ENCODE peak calls at places on chromosome 20, in seven cellular contexts. D is NCI-H1436; T is stimulated activated CD8-positive, alpha-beta memory T cell treated with anti-CD3 and anti-CD28 coated beads, Interleukin-2, amount 100 ng/mL, for 1 hour; F is uterus; J is RCC 7860; R is astrocyte of the spinal cord; W is psoas muscle. C is an unnamed sample.

GRCh38 chr20:10731190-10731955 is 57.6 kb upstream of the JAG1 start:
- DNase-seq in J (peak), R (no peak), T (no peak), W (no peak), F (no peak), D (no peak), C (no peak)

GRCh38 chr20:9794831-9795230 is 44.0 kb downstream of the PAK5 start:
- DNase-seq in R (no peak), J (no peak), T (no peak), D (no peak), W (no peak), F (no peak), C (no peak)

GRCh38 chr20:18623156-18623555 is 35.3 kb downstream of the DTD1 start:
- DNase-seq in D (no peak), R (no peak), T (no peak), F (no peak), J (no peak), W (no peak), C (no peak)

GRCh38 chr20:7989379-7989778 is 30.2 kb downstream of the TMX4 start:
- DNase-seq in D (no peak), R (no peak), T (no peak), W (no peak), F (no peak), J (no peak), C (no peak)

GRCh38 chr20:59823860-59824259 is 109.6 kb downstream of the SYCP2 start:
- DNase-seq in R (no peak), D (no peak), J (no peak), T (no peak), F (no peak), W (no peak), C (no peak)

GRCh38 chr20:1672728-1673127 is 15.1 kb upstream of the SIRPG start:
- DNase-seq in W (no peak), D (no peak), T (no peak), F (no peak), J (no peak), R (no peak), C (no peak)

GRCh38 chr20:62952373-62953166 is at the start of gene SLC17A9:
- DNase-seq in W (peak), T (no peak), D (no peak), F (peak), R (no peak), J (peak), C (no peak)

GRCh38 chr20:41510847-41511453 is 107.2 kb downstream of the CHD6 start:
- DNase-seq in J (no peak), F (no peak), R (no peak), W (no peak), T (no peak), D (no peak), C (no peak)

GRCh38 chr20:57620999-57621398 is 773 bp upstream of the ZBP1 start:
- DNase-seq in F (no peak), D (no peak), W (no peak), J (no peak), R (no peak), T (no peak), C (no peak)

GRCh38 chr20:59774204-59774641 is 159.2 kb downstream of the SYCP2 start:
- DNase-seq in J (no peak), W (no peak), T (no peak), F (no peak), D (no peak), R (no peak), C (no peak)

GRCh38 chr20:25293910-25294458 is 46.1 kb downstream of the PYGB start:
- DNase-seq in J (no peak), W (no peak), D (no peak), R (no peak), F (no peak), T (no peak), C (no peak)

GRCh38 chr20:15045246-15045645 is 707.8 kb upstream of the FLRT3 start:
- DNase-seq in T (no peak), F (peak), D (no peak), W (peak), R (no peak), J (no peak), C (no peak)

GRCh38 chr20:20837574-20838021 is 125.2 kb upstream of the RALGAPA2 start:
- DNase-seq in D (peak), F (peak), W (peak), J (peak), R (peak), T (no peak), C (peak)

GRCh38 chr20:58471161-58471834 is 43.9 kb downstream of the APCDD1L start:
- DNase-seq in J (no peak), W (no peak), T (no peak), R (no peak), D (no peak), F (peak), C (no peak)

GRCh38 chr20:49758781-49759180 is 45.1 kb upstream of the B4GALT5 start:
- DNase-seq in J (no peak), D (no peak), F (no peak), T (no peak), W (no peak), R (no peak), C (no peak)

GRCh38 chr20:5835234-5835845 is 85.1 kb downstream of the SHLD1 start:
- DNase-seq in J (no peak), D (no peak), F (no peak), T (no peak), R (peak), W (no peak), C (peak)

GRCh38 chr20:31806564-31807355 is 12.4 kb upstream of the MYLK2 start:
- DNase-seq in T (no peak), R (peak), F (no peak), W (no peak), D (no peak), J (no peak), C (no peak)